ENCODE peak calls at places on chromosomes 2 and 18, in nine cellular contexts. L is stimulated activated CD8-positive, alpha-beta memory T cell treated with anti-CD3 and anti-CD28 coated beads, Interleukin-2, amount 100 ng/mL, for 1 hour; P is HL-60; E is HFFc6; O is AG04450; D is NCI-H510A treated with DMSO at 0.1 percent for 48 hours; N is CD8-positive, alpha-beta T cell; U is bronchial epithelial cell; G is NCI-H2081 treated with DMSO at 0.1 percent for 48 hours. I is an unnamed sample.

GRCh38 chr2:130344578-130344977 is 1.9 kb downstream of the IMP4 start:
- DNase-seq in L (no peak), P (no peak), E (no peak), O (no peak), D (no peak), N (no peak), U (no peak), G (no peak), I (no peak)

GRCh38 chr18:50356036-50356945 is 18.6 kb upstream of the SKA1 start:
- DNase-seq in L (no peak), P (peak), E (peak), O (no peak), D (peak), N (no peak), U (peak), G (no peak), I (no peak)

GRCh38 chr2:17058772-17059402 is 393.3 kb upstream of the CYRIA start:
- DNase-seq in L (no peak), P (no peak), E (no peak), O (no peak), D (no peak), N (no peak), U (peak), G (no peak), I (no peak)

GRCh38 chr2:10454505-10454904 is 6.4 kb upstream of the ODC1 start:
- DNase-seq in L (no peak), P (no peak), E (no peak), O (no peak), D (no peak), N (no peak), U (no peak), G (no peak), I (no peak)

GRCh38 chr2:135742307-135742838 is 718 bp downstream of the UBXN4 start:
- DNase-seq in L (peak), P (peak), E (peak), O (no peak), D (peak), N (peak), U (peak), G (no peak), I (no peak)

GRCh38 chr2:239466046-239466754 is 65.4 kb upstream of the HDAC4 start:
- DNase-seq in L (no peak), P (no peak), E (no peak), O (no peak), D (no peak), N (no peak), U (no peak), G (no peak), I (no peak)

GRCh38 chr2:141554810-141555209 is 576.0 kb downstream of the LRP1B start:
- DNase-seq in L (no peak), P (no peak), E (peak), O (peak), D (peak), N (no peak), U (peak), G (no peak), I (no peak)

GRCh38 chr18:46583711-46584110 is 73.3 kb downstream of the LOXHD1 start:
- DNase-seq in L (no peak), P (no peak), E (no peak), O (no peak), D (no peak), N (no peak), U (no peak), G (no peak), I (no peak)

GRCh38 chr2:191051825-191052778 is 38.1 kb upstream of the STAT1 start:
- DNase-seq in L (no peak), P (peak), E (peak), O (no peak), D (peak), N (no peak), U (peak), G (no peak), I (no peak)

GRCh38 chr2:85925216-85925671 is 36.5 kb upstream of the ST3GAL5 start:
- DNase-seq in L (no peak), P (no peak), E (no peak), O (no peak), D (no peak), N (no peak), U (no peak), G (no peak), I (no peak)

GRCh38 chr18:35267161-35267651 is 22.8 kb downstream of the ZSCAN30 start:
- DNase-seq in L (peak), P (no peak), E (no peak), O (no peak), D (peak), N (peak), U (no peak), G (no peak), I (no peak)

GRCh38 chr18:43195421-43195820 is 79.9 kb upstream of the RIT2 start:
- DNase-seq in L (no peak), P (no peak), E (no peak), O (no peak), D (no peak), N (no peak), U (no peak), G (no peak), I (no peak)

GRCh38 chr2:42978175-42978886 is 185.9 kb upstream of the HAAO start:
- DNase-seq in L (no peak), P (no peak), E (no peak), O (no peak), D (no peak), N (no peak), U (no peak), G (no peak), I (no peak)

GRCh38 chr2:27461118-27461517 is 18.9 kb downstream of the KRTCAP3 start:
- DNase-seq in L (no peak), P (no peak), E (no peak), O (no peak), D (no peak), N (no peak), U (no peak), G (no peak), I (no peak)

GRCh38 chr2:124080281-124081153 is 55.4 kb downstream of the CNTNAP5 start:
- DNase-seq in L (no peak), P (no peak), E (no peak), O (no peak), D (no peak), N (no peak), U (peak), G (no peak), I (no peak)

GRCh38 chr18:8176105-8176504 is 433.1 kb upstream of the RAB12 start:
- DNase-seq in L (no peak), P (no peak), E (no peak), O (no peak), D (no peak), N (no peak), U (no peak), G (no peak), I (no peak)

GRCh38 chr2:80499095-80499494 is 194.5 kb upstream of the LRRTM1 start:
- DNase-seq in L (no peak), P (no peak), E (peak), O (peak), D (peak), N (no peak), U (peak), G (peak), I (peak)

GRCh38 chr2:52238782-52239181 is 1206.8 kb upstream of the NRXN1 start:
- DNase-seq in L (no peak), P (no peak), E (no peak), O (no peak), D (no peak), N (no peak), U (no peak), G (no peak), I (no peak)

GRCh38 chr18:79769698-79770500 is 27.8 kb upstream of the KCNG2 start:
- DNase-seq in L (no peak), P (no peak), E (no peak), O (no peak), D (no peak), N (no peak), U (no peak), G (no peak), I (no peak)

GRCh38 chr2:235467586-235467985 is 26.3 kb upstream of the AGAP1 start:
- DNase-seq in L (no peak), P (no peak), E (peak), O (peak), D (no peak), N (no peak), U (peak), G (no peak), I (no peak)

GRCh38 chr2:149188291-149188690 is 142.1 kb upstream of the LYPD6 start:
- DNase-seq in L (no peak), P (no peak), E (no peak), O (no peak), D (no peak), N (no peak), U (peak), G (no peak), I (no peak)

GRCh38 chr2:224691563-224691962 is 24.6 kb downstream of the CCDC195 start:
- DNase-seq in L (no peak), P (no peak), E (no peak), O (no peak), D (no peak), N (no peak), U (no peak), G (no peak), I (no peak)

GRCh38 chr2:239348563-239349447 is 52.0 kb downstream of the HDAC4 start:
- DNase-seq in L (no peak), P (no peak), E (no peak), O (no peak), D (peak), N (no peak), U (no peak), G (no peak), I (no peak)

GRCh38 chr2:151972176-151973012 is 126.5 kb downstream of the CACNB4 start:
- DNase-seq in L (no peak), P (no peak), E (no peak), O (no peak), D (no peak), N (no peak), U (no peak), G (no peak), I (no peak)

GRCh38 chr18:50250935-50251334 is 15.4 kb downstream of the CFAP53 start:
- DNase-seq in L (no peak), P (no peak), E (no peak), O (no peak), D (no peak), N (no peak), U (no peak), G (no peak), I (no peak)

GRCh38 chr2:183060500-183061231 is 17.9 kb upstream of the DUSP19 start:
- DNase-seq in L (no peak), P (no peak), E (no peak), O (no peak), D (no peak), N (no peak), U (no peak), G (no peak), I (no peak)